ENCODE peak calls at places on chromosomes 12 and 14, in eight cellular contexts. H is esophagus squamous epithelium, C is cardiac muscle cell, I is IMR-90, O is PC-9, G is mesenchymal stem cell, P is left ventricle myocardium inferior, T is brain microvascular endothelial cell. L is an unnamed sample. For H3K27me3, the result is how much of the 10 kb centered on the place peaks cover.

GRCh38 chr12:106493531-106493930 is 89.3 kb upstream of the RFX4 start:
- DNase-seq in H (no peak), C (no peak), I (no peak), O (no peak), G (no peak), P (no peak), T (no peak), L (peak)

GRCh38 chr12:114254998-114255397 is 150.9 kb downstream of the TBX5 start:
- DNase-seq in H (no peak), C (no peak), I (no peak), O (no peak), G (no peak), P (no peak), T (no peak), L (no peak)

GRCh38 chr12:60977966-60978365 is 1282.2 kb upstream of the USP15 start:
- DNase-seq in H (no peak), C (no peak), I (no peak), O (no peak), G (peak), P (no peak), T (no peak), L (peak)

GRCh38 chr14:35342160-35343010 is 50.2 kb downstream of the PSMA6 start:
- DNase-seq in H (no peak), C (peak), I (peak), O (no peak), G (no peak), P (peak), T (no peak), L (no peak)

GRCh38 chr14:37591311-37591940 is 3.6 kb downstream of the FOXA1 start:
- DNase-seq in H (no peak), C (no peak), I (no peak), O (no peak), G (peak), P (no peak), T (no peak), L (no peak)

GRCh38 chr12:25242981-25243764 is 7.6 kb downstream of the KRAS start:
- DNase-seq in H (no peak), C (no peak), I (peak), O (no peak), G (peak), P (no peak), T (no peak), L (no peak)

GRCh38 chr14:25396128-25396527 is 346.2 kb upstream of the STXBP6 start:
- DNase-seq in H (no peak), C (no peak), I (no peak), O (no peak), G (no peak), P (no peak), T (no peak), L (peak)

GRCh38 chr14:90548455-90548854 is 151.6 kb downstream of the CALM1 start:
- DNase-seq in H (no peak), C (no peak), I (no peak), O (no peak), G (no peak), P (no peak), T (no peak), L (no peak)

DNA sequence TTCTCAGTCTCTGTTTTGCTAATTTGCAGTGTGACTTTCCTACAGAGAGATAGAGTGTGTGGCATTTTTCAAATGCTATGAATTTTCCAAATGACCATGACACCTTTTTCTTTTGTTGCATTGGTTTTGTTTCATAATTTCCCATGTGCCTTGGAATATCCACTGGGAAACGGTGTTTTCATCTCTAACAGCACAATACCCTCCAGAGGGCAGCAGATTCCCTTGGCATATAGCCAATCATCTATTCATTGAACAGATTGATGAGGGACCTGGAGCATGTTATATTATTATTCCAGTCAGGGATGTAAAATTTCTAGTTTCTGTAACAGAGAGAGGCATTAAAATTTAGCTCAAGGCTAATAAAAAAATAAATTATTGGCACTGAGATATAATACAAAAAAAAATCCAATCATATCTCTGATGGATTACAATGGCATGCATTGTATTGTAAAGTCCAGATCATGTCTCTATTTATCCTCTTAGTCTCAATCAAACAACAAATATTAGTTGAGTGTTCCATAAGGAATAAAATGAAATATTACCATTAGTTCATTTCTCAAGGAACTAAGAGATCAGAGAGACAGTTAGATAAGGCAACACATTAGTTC is 29.6 kb upstream of the NTN4 start:
- DNase-seq in H (no peak), C (peak), I (peak), O (peak), G (peak), P (no peak), T (peak), L (peak)
- H3K27me3 ChIP-seq in H (under half), C (under half), I (under half), O (under half), G (under half), P (under half), T (under half), L (under half)

DNA sequence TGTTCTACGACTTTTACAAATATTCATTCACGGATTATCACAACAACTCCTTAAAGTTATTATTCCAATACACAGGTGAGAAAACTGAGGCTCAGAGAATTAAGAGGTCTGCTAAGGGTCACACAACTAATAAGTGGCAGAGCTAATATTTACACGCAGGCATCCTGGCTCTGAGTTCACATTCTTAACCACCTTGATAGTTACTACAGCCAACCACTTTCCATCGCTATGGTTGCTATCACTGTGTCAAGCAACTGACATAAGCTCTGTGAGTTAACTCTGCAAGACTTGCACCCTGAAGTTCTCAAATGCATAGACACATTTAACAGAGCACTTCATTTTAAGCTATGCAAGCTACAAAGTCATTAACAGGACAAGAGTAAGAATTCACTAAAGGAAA is 3.7 kb downstream of the GLT8D2 start:
- DNase-seq in H (no peak), C (peak), I (no peak), O (no peak), G (no peak), P (no peak), T (no peak), L (no peak)
- H3K27me3 ChIP-seq in H (under half), C (under half), I (under half), O (under half), G (under half), P (under half), T (under half), L (under half)

DNA sequence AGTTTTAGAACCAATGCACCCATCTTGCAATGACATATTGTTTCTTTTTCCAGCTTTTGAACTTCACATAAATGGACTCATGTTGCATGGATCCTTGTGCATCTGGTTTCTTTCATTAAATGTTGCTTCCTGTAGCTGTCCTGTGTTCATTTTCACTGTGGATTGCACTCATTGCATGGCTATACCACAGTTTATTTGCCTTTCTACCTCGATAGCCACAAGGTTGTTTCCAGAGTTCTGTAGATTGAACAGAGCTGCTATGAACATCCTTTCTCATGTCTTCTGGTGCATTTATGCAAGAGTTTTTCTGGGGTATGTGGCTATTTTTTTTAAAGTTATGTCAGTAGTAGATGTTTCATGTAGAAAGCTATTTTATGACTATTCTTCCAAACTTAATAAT is 3.5 kb upstream of the KRT81 start:
- DNase-seq in H (no peak), C (no peak), I (no peak), O (no peak), G (no peak), P (no peak), T (no peak), L (no peak)
- H3K27me3 ChIP-seq in H (under half), C (half or more), I (under half), O (under half), G (under half), P (half or more), T (under half), L (under half)

GRCh38 chr12:53735556-53735955 is 8.3 kb upstream of the CALCOCO1 start:
- DNase-seq in H (no peak), C (no peak), I (no peak), O (no peak), G (no peak), P (peak), T (no peak), L (no peak)
- H3K27me3 ChIP-seq in H (under half), C (half or more), I (half or more), O (under half), G (half or more), P (half or more), T (half or more), L (under half)

GRCh38 chr12:45660330-45660729 is 69.2 kb upstream of the ARID2 start:
- DNase-seq in H (no peak), C (no peak), I (peak), O (peak), G (peak), P (peak), T (peak), L (peak)
- H3K27me3 ChIP-seq in H (under half), C (under half), I (under half), O (under half), G (under half), P (under half), T (under half), L (under half)

GRCh38 chr12:2514038-2514340 is 280.8 kb upstream of the FKBP4 start:
- DNase-seq in H (no peak), C (no peak), I (no peak), O (no peak), G (no peak), P (no peak), T (no peak), L (no peak)
- H3K27me3 ChIP-seq in H (under half), C (under half), I (under half), O (half or more), G (under half), P (under half), T (under half), L (under half)

GRCh38 chr14:60653709-60654161 is 4.5 kb upstream of the SIX1 start:
- DNase-seq in H (no peak), C (no peak), I (no peak), O (no peak), G (no peak), P (no peak), T (no peak), L (no peak)
- H3K27me3 ChIP-seq in H (under half), C (half or more), I (under half), O (under half), G (half or more), P (half or more), T (under half), L (under half)

DNA sequence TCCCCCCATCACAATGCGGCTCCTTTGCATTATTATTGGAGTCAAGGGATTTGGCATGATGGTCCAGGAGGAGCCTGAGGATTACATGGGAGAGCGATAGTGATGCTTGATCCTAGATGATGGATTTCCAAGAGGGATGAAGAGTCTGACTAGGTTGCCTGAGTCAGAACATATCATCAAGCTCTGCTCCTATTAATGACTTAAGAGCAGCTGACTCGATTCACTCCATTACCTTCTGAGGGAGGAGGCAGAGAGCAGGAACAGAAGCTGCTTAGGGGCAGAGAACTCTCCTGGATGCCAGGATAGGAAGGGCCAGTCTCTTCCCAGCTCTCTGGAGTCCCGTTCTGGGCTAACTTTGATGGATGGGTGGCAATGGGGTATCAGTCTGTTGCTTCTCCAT is 54.0 kb upstream of the CISTR start:
- DNase-seq in H (no peak), C (no peak), I (peak), O (no peak), G (no peak), P (no peak), T (no peak), L (no peak)
- H3K27me3 ChIP-seq in H (under half), C (half or more), I (under half), O (under half), G (half or more), P (half or more), T (under half), L (under half)

L was measured in A673.